ENCODE peak calls at places on chromosome 16, in four cellular contexts. H is HCT116, E is HepG2, D is K562. B is an unnamed sample.

GRCh38 chr16:67006930-67007658 is 18.7 kb downstream of the CES4A start:
- DNase-seq in H (no peak), D (no peak), E (no peak), B (no peak)

GRCh38 chr16:2159052-2159838 is 3.7 kb downstream of the TRAF7 start:
- DNase-seq in D (no peak), H (no peak), E (no peak), B (no peak)

GRCh38 chr16:85104821-85105391 is 7.4 kb downstream of the CIBAR2 start:
- DNase-seq in H (no peak), D (no peak), E (no peak), B (no peak)

GRCh38 chr16:83470406-83470805 is 337.4 kb upstream of the HSBP1 start:
- DNase-seq in H (no peak), E (no peak), D (no peak), B (no peak)

GRCh38 chr16:1771072-1771863 is at the start of gene NME3:
- DNase-seq in D (peak), E (peak), H (no peak), B (peak)

GRCh38 chr16:85360323-85361277 is 248.3 kb upstream of the CIBAR2 start:
- DNase-seq in D (no peak), E (no peak), H (no peak), B (peak)

GRCh38 chr16:70561623-70562022 is 38.0 kb downstream of the SF3B3 start:
- DNase-seq in E (no peak), D (no peak), H (no peak), B (no peak)

GRCh38 chr16:51146256-51146924 is 4.7 kb downstream of the SALL1 start:
- DNase-seq in E (no peak), H (no peak), D (no peak), B (peak)

GRCh38 chr16:2532494-2533141 is 1.4 kb upstream of the CEMP1 start:
- DNase-seq in H (peak), D (peak), E (peak), B (peak)

GRCh38 chr16:67806428-67807147 is at the start of the genes RANBP10 and TSNAXIP1:
- DNase-seq in H (peak), D (peak), E (peak), B (peak)

GRCh38 chr16:66205287-66206167 is 161.0 kb upstream of the CDH5 start:
- DNase-seq in H (no peak), D (no peak), E (no peak), B (no peak)

GRCh38 chr16:10521681-10522274 is 58.6 kb downstream of the EMP2 start:
- DNase-seq in E (peak), H (peak), D (peak), B (peak)

GRCh38 chr16:65782537-65783290 is 583.8 kb upstream of the CDH5 start:
- DNase-seq in H (no peak), D (no peak), E (no peak), B (no peak)

GRCh38 chr16:79444522-79445040 is 156.0 kb downstream of the MAF start:
- DNase-seq in E (no peak), D (no peak), H (no peak), B (no peak)

GRCh38 chr16:57862698-57863433 is 60.6 kb upstream of the KIFC3 start:
- DNase-seq in E (peak), D (no peak), H (no peak), B (no peak)

GRCh38 chr16:27048316-27048715 is 18.4 kb upstream of the C16orf82 start:
- DNase-seq in H (no peak), D (no peak), E (no peak), B (no peak)

GRCh38 chr16:13630292-13630850 is 289.6 kb upstream of the ERCC4 start:
- DNase-seq in H (no peak), E (no peak), D (no peak), B (no peak)

GRCh38 chr16:85301171-85301690 is 189.0 kb upstream of the CIBAR2 start:
- DNase-seq in D (no peak), E (no peak), H (no peak), B (peak)

GRCh38 chr16:23026777-23027362 is 122.4 kb downstream of the USP31 start:
- DNase-seq in E (peak), H (no peak), D (no peak), B (no peak)

GRCh38 chr16:75099738-75100615 is 16.6 kb downstream of the LDHD start:
- DNase-seq in H (no peak), E (no peak), D (no peak), B (peak)

GRCh38 chr16:9138731-9139501 is 47.5 kb downstream of the HAPSTR1 start:
- DNase-seq in E (peak), D (peak), H (peak), B (peak)

GRCh38 chr16:82016268-82016667 is 5.0 kb upstream of the SDR42E1 start:
- DNase-seq in D (peak), E (no peak), H (peak), B (peak)

GRCh38 chr16:66930189-66930588 is 4.0 kb downstream of the CIAO2B start:
- DNase-seq in D (peak), E (peak), H (no peak), B (no peak)

GRCh38 chr16:4409081-4409932 is 7.1 kb downstream of the CORO7 start:
- DNase-seq in D (no peak), E (no peak), H (no peak), B (peak)

GRCh38 chr16:17367932-17368331 is 102.8 kb downstream of the XYLT1 start:
- DNase-seq in D (peak), H (no peak), E (no peak), B (peak)

DNA sequence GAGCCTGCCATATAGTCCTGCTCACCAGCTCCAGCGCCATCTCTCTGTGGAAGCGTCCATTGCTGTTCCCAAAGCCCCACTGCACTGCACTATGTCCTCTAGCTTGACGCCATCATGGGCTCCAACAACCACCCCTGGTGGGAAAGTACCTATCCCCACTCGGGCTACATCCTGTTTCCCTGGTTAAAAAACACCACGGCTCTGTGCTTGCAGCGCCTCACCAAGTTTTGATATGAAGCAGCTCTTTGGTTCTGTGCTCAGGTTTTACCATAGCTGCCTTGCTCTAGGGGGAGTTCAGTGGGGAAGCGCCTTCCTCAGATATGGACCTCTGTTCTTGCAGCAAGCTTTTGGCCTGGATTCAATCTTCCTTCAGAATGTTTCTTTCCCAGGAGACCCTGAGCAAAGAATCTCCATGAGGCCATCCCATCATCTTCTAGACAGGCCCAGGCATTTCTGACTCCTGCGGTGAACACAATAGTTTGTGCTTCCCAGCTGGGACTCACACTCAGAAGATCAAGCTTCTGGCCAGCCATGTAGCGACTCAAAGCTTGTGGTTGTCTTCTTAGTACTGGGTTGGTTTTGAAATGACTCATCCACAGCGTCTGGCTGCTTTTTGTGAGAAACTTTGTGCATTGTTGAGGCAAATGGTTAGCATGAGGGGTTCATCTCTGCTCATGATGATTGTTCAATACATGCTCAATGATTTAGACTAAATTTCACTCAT is 39.5 kb downstream of the DYNLRB2 start:
- DNase-seq in D (no peak), E (no peak), H (no peak), B (no peak)
- TF ChIP-seq ELF1 in D (no peak), E (no peak), H (no peak), B (no peak)

GRCh38 chr16:69479806-69480205 is 55.4 kb downstream of the CYB5B start:
- DNase-seq in E (no peak), D (no peak), H (no peak), B (no peak)

GRCh38 chr16:69483611-69484010 is 59.2 kb downstream of the CYB5B start:
- DNase-seq in H (no peak), E (no peak), D (no peak), B (no peak)

GRCh38 chr16:69482410-69482951 is 58.1 kb downstream of the CYB5B start:
- DNase-seq in D (no peak), E (no peak), H (no peak), B (no peak)

GRCh38 chr16:69478685-69479084 is 54.3 kb downstream of the CYB5B start:
- DNase-seq in H (no peak), E (no peak), D (no peak), B (no peak)

GRCh38 chr16:69481901-69482341 is 57.5 kb downstream of the CYB5B start:
- DNase-seq in H (no peak), D (peak), E (no peak), B (no peak)
- TF ChIP-seq ELF1 in H (no peak), D (no peak), E (no peak), B (no peak)

GRCh38 chr16:89344846-89345577 is 127.5 kb downstream of the ZNF778 start:
- DNase-seq in H (no peak), E (no peak), D (no peak), B (no peak)

GRCh38 chr16:89341697-89342694 is 124.5 kb downstream of the ZNF778 start:
- DNase-seq in D (no peak), E (no peak), H (no peak), B (no peak)

GRCh38 chr16:89345663-89346150 is 128.2 kb downstream of the ZNF778 start:
- DNase-seq in H (no peak), E (peak), D (no peak), B (no peak)

GRCh38 chr16:89344314-89344828 is 126.9 kb downstream of the ZNF778 start:
- DNase-seq in H (no peak), D (no peak), E (no peak), B (no peak)

GRCh38 chr16:89343501-89344291 is 126.2 kb downstream of the ZNF778 start:
- DNase-seq in E (no peak), H (peak), D (no peak), B (no peak)
- TF ChIP-seq ELF1 in E (no peak), H (no peak), D (no peak), B (no peak)

DNA sequence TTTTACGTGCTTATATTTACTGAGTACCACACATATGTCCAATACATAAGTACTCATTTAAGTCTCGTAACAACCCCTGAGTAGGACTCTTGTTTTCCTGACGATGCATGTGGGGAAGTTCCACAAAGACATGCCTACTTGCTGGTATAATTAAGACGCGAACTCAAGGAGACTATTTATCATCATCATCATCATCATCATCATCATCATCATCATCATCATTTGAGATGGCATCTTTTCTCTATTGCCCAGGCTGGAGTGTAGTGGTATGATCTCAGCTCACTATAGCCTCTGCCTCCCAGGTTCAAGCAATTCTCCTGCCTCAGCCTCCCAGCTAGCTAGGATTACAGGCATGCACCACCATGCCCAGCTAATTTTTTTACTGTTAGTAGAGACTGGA is 809.9 kb upstream of the EEF2KMT start:
- DNase-seq in E (no peak), D (no peak), H (no peak), B (no peak)
- TF ChIP-seq ELF1 in E (no peak), D (no peak), H (no peak), B (no peak)

GRCh38 chr16:53043986-53044571 is 8.6 kb downstream of the CHD9NB start:
- DNase-seq in D (no peak), E (peak), H (no peak), B (no peak)
- TF ChIP-seq ELF1 in D (no peak), E (peak), H (no peak), B (no peak)

B was measured in SK-N-SH.